ENCODE peak calls at places on chromosome 16, in five cellular contexts. One of them, this sample, is unnamed.

GRCh38 chr16:4089251-4089810 is 26.9 kb downstream of the ADCY9 start:
- DNase-seq in M059J: no peak
- DNase-seq in stimulated activated naive CD8-positive, alpha-beta T cell treated with anti-CD3 and anti-CD28 coated beads, Interleukin-15, Interleukin-2, amounts not matched to agents 100 U/mL and 50 U/mL, for 24 hours: no peak
- DNase-seq in NCI-H460: no peak
- DNase-seq in keratinocyte: no peak
- DNase-seq in this sample: no peak

GRCh38 chr16:84774810-84775209 is 45.0 kb upstream of the CRISPLD2 start:
- DNase-seq in M059J: peak; percentile 76
- DNase-seq in stimulated activated naive CD8-positive, alpha-beta T cell treated with anti-CD3 and anti-CD28 coated beads, Interleukin-15, Interleukin-2, amounts not matched to agents 100 U/mL and 50 U/mL, for 24 hours: no peak
- DNase-seq in NCI-H460: no peak
- DNase-seq in keratinocyte: no peak
- DNase-seq in this sample: no peak

GRCh38 chr16:28317040-28317880 is 24.9 kb downstream of the SBK1 start:
- DNase-seq in M059J: peak; percentile 46
- DNase-seq in stimulated activated naive CD8-positive, alpha-beta T cell treated with anti-CD3 and anti-CD28 coated beads, Interleukin-15, Interleukin-2, amounts not matched to agents 100 U/mL and 50 U/mL, for 24 hours: peak; percentile 85
- DNase-seq in NCI-H460: peak; percentile 53
- DNase-seq in keratinocyte: no peak
- DNase-seq in this sample: peak; percentile 50

GRCh38 chr16:11139624-11140375 is 116.2 kb downstream of the SOCS1 start:
- DNase-seq in M059J: peak; percentile 52
- DNase-seq in stimulated activated naive CD8-positive, alpha-beta T cell treated with anti-CD3 and anti-CD28 coated beads, Interleukin-15, Interleukin-2, amounts not matched to agents 100 U/mL and 50 U/mL, for 24 hours: peak; percentile 67
- DNase-seq in NCI-H460: no peak
- DNase-seq in keratinocyte: no peak
- DNase-seq in this sample: no peak

GRCh38 chr16:50644730-50645129 is 36.4 kb downstream of the SNX20 start:
- DNase-seq in M059J: peak; percentile 37
- DNase-seq in stimulated activated naive CD8-positive, alpha-beta T cell treated with anti-CD3 and anti-CD28 coated beads, Interleukin-15, Interleukin-2, amounts not matched to agents 100 U/mL and 50 U/mL, for 24 hours: peak; percentile 31
- DNase-seq in NCI-H460: peak; percentile 4
- DNase-seq in keratinocyte: no peak
- DNase-seq in this sample: peak; percentile 23

GRCh38 chr16:23434380-23434779 is 18.6 kb downstream of the COG7 start:
- DNase-seq in M059J: peak; percentile 70
- DNase-seq in stimulated activated naive CD8-positive, alpha-beta T cell treated with anti-CD3 and anti-CD28 coated beads, Interleukin-15, Interleukin-2, amounts not matched to agents 100 U/mL and 50 U/mL, for 24 hours: peak; percentile 5
- DNase-seq in NCI-H460: peak; percentile 75
- DNase-seq in keratinocyte: peak; percentile 5
- DNase-seq in this sample: peak; percentile 79

GRCh38 chr16:31135535-31136286 is at the start of gene PRSS8:
- DNase-seq in M059J: peak; percentile 32
- DNase-seq in stimulated activated naive CD8-positive, alpha-beta T cell treated with anti-CD3 and anti-CD28 coated beads, Interleukin-15, Interleukin-2, amounts not matched to agents 100 U/mL and 50 U/mL, for 24 hours: no peak
- DNase-seq in NCI-H460: no peak
- DNase-seq in keratinocyte: peak; percentile 78
- DNase-seq in this sample: peak; percentile 69

GRCh38 chr16:56936491-56936890 is 4.5 kb downstream of the HERPUD1 start:
- DNase-seq in M059J: no peak
- DNase-seq in stimulated activated naive CD8-positive, alpha-beta T cell treated with anti-CD3 and anti-CD28 coated beads, Interleukin-15, Interleukin-2, amounts not matched to agents 100 U/mL and 50 U/mL, for 24 hours: no peak
- DNase-seq in NCI-H460: peak; percentile 86
- DNase-seq in keratinocyte: no peak
- DNase-seq in this sample: peak; percentile 5

GRCh38 chr16:65283238-65283651 is 161.4 kb upstream of the CDH11 start:
- DNase-seq in M059J: peak; percentile 25
- DNase-seq in stimulated activated naive CD8-positive, alpha-beta T cell treated with anti-CD3 and anti-CD28 coated beads, Interleukin-15, Interleukin-2, amounts not matched to agents 100 U/mL and 50 U/mL, for 24 hours: no peak
- DNase-seq in NCI-H460: no peak
- DNase-seq in keratinocyte: no peak
- DNase-seq in this sample: no peak

GRCh38 chr16:77250395-77250794 is 51.2 kb downstream of the SYCE1L start:
- DNase-seq in M059J: peak; percentile 45
- DNase-seq in stimulated activated naive CD8-positive, alpha-beta T cell treated with anti-CD3 and anti-CD28 coated beads, Interleukin-15, Interleukin-2, amounts not matched to agents 100 U/mL and 50 U/mL, for 24 hours: no peak
- DNase-seq in NCI-H460: no peak
- DNase-seq in keratinocyte: no peak
- DNase-seq in this sample: no peak

GRCh38 chr16:26149661-26150060 is 457.9 kb downstream of the HS3ST4 start:
- DNase-seq in M059J: no peak
- DNase-seq in stimulated activated naive CD8-positive, alpha-beta T cell treated with anti-CD3 and anti-CD28 coated beads, Interleukin-15, Interleukin-2, amounts not matched to agents 100 U/mL and 50 U/mL, for 24 hours: no peak
- DNase-seq in NCI-H460: no peak
- DNase-seq in keratinocyte: no peak
- DNase-seq in this sample: no peak

GRCh38 chr16:87550510-87550961 is 51.8 kb upstream of the JPH3 start:
- DNase-seq in M059J: no peak
- DNase-seq in stimulated activated naive CD8-positive, alpha-beta T cell treated with anti-CD3 and anti-CD28 coated beads, Interleukin-15, Interleukin-2, amounts not matched to agents 100 U/mL and 50 U/mL, for 24 hours: peak; percentile 74
- DNase-seq in NCI-H460: no peak
- DNase-seq in keratinocyte: no peak
- DNase-seq in this sample: no peak

GRCh38 chr16:77690416-77690815 is 31.9 kb upstream of the NUDT7 start:
- DNase-seq in M059J: no peak
- DNase-seq in stimulated activated naive CD8-positive, alpha-beta T cell treated with anti-CD3 and anti-CD28 coated beads, Interleukin-15, Interleukin-2, amounts not matched to agents 100 U/mL and 50 U/mL, for 24 hours: no peak
- DNase-seq in NCI-H460: no peak
- DNase-seq in keratinocyte: no peak
- DNase-seq in this sample: no peak

GRCh38 chr16:69311533-69312388 is 611 bp downstream of the VPS4A start:
- DNase-seq in M059J: peak; percentile 47
- DNase-seq in stimulated activated naive CD8-positive, alpha-beta T cell treated with anti-CD3 and anti-CD28 coated beads, Interleukin-15, Interleukin-2, amounts not matched to agents 100 U/mL and 50 U/mL, for 24 hours: peak; percentile 55
- DNase-seq in NCI-H460: no peak
- DNase-seq in keratinocyte: no peak
- DNase-seq in this sample: peak; percentile 34

GRCh38 chr16:73082608-73083007 is 34.7 kb upstream of the ZFHX3 start:
- DNase-seq in M059J: peak; percentile 96
- DNase-seq in stimulated activated naive CD8-positive, alpha-beta T cell treated with anti-CD3 and anti-CD28 coated beads, Interleukin-15, Interleukin-2, amounts not matched to agents 100 U/mL and 50 U/mL, for 24 hours: no peak
- DNase-seq in NCI-H460: peak; percentile 76
- DNase-seq in keratinocyte: peak; percentile 70
- DNase-seq in this sample: no peak

GRCh38 chr16:13594798-13595197 is 325.2 kb upstream of the ERCC4 start:
- DNase-seq in M059J: no peak
- DNase-seq in stimulated activated naive CD8-positive, alpha-beta T cell treated with anti-CD3 and anti-CD28 coated beads, Interleukin-15, Interleukin-2, amounts not matched to agents 100 U/mL and 50 U/mL, for 24 hours: no peak
- DNase-seq in NCI-H460: no peak
- DNase-seq in keratinocyte: no peak
- DNase-seq in this sample: no peak

GRCh38 chr16:24883714-24884151 is 38.0 kb downstream of the SLC5A11 start:
- DNase-seq in M059J: no peak
- DNase-seq in stimulated activated naive CD8-positive, alpha-beta T cell treated with anti-CD3 and anti-CD28 coated beads, Interleukin-15, Interleukin-2, amounts not matched to agents 100 U/mL and 50 U/mL, for 24 hours: no peak
- DNase-seq in NCI-H460: no peak
- DNase-seq in keratinocyte: no peak
- DNase-seq in this sample: no peak

GRCh38 chr16:29852654-29853053 is 10.4 kb downstream of the CDIPT start:
- DNase-seq in M059J: peak; percentile 18
- DNase-seq in stimulated activated naive CD8-positive, alpha-beta T cell treated with anti-CD3 and anti-CD28 coated beads, Interleukin-15, Interleukin-2, amounts not matched to agents 100 U/mL and 50 U/mL, for 24 hours: no peak
- DNase-seq in NCI-H460: no peak
- DNase-seq in keratinocyte: no peak
- DNase-seq in this sample: no peak

GRCh38 chr16:30934827-30935557 is 11.6 kb downstream of the FBXL19 start:
- DNase-seq in M059J: peak; percentile 56
- DNase-seq in stimulated activated naive CD8-positive, alpha-beta T cell treated with anti-CD3 and anti-CD28 coated beads, Interleukin-15, Interleukin-2, amounts not matched to agents 100 U/mL and 50 U/mL, for 24 hours: peak; percentile 50
- DNase-seq in NCI-H460: peak; percentile 38
- DNase-seq in keratinocyte: no peak
- DNase-seq in this sample: peak; percentile 70

GRCh38 chr16:49952386-49952785 is 72.6 kb upstream of the CNEP1R1 start:
- DNase-seq in M059J: peak; percentile 79
- DNase-seq in stimulated activated naive CD8-positive, alpha-beta T cell treated with anti-CD3 and anti-CD28 coated beads, Interleukin-15, Interleukin-2, amounts not matched to agents 100 U/mL and 50 U/mL, for 24 hours: no peak
- DNase-seq in NCI-H460: no peak
- DNase-seq in keratinocyte: no peak
- DNase-seq in this sample: no peak

GRCh38 chr16:23141959-23142740 is 7.1 kb downstream of the USP31 start:
- DNase-seq in M059J: no peak
- DNase-seq in stimulated activated naive CD8-positive, alpha-beta T cell treated with anti-CD3 and anti-CD28 coated beads, Interleukin-15, Interleukin-2, amounts not matched to agents 100 U/mL and 50 U/mL, for 24 hours: no peak
- DNase-seq in NCI-H460: no peak
- DNase-seq in keratinocyte: no peak
- DNase-seq in this sample: no peak

GRCh38 chr16:63876096-63876495 is 1245.8 kb downstream of the CDH11 start:
- DNase-seq in M059J: no peak
- DNase-seq in stimulated activated naive CD8-positive, alpha-beta T cell treated with anti-CD3 and anti-CD28 coated beads, Interleukin-15, Interleukin-2, amounts not matched to agents 100 U/mL and 50 U/mL, for 24 hours: no peak
- DNase-seq in NCI-H460: no peak
- DNase-seq in keratinocyte: no peak
- DNase-seq in this sample: no peak

GRCh38 chr16:57178793-57179212 is 7.0 kb downstream of the PSME3IP1 start:
- DNase-seq in M059J: no peak
- DNase-seq in stimulated activated naive CD8-positive, alpha-beta T cell treated with anti-CD3 and anti-CD28 coated beads, Interleukin-15, Interleukin-2, amounts not matched to agents 100 U/mL and 50 U/mL, for 24 hours: no peak
- DNase-seq in NCI-H460: no peak
- DNase-seq in keratinocyte: no peak
- DNase-seq in this sample: peak; percentile 13

GRCh38 chr16:21242756-21243155 is 9.3 kb downstream of the ANKS4B start:
- DNase-seq in M059J: no peak
- DNase-seq in stimulated activated naive CD8-positive, alpha-beta T cell treated with anti-CD3 and anti-CD28 coated beads, Interleukin-15, Interleukin-2, amounts not matched to agents 100 U/mL and 50 U/mL, for 24 hours: no peak
- DNase-seq in NCI-H460: no peak
- DNase-seq in keratinocyte: no peak
- DNase-seq in this sample: no peak

GRCh38 chr16:72442381-72443158 is 270.6 kb upstream of the PMFBP1 start:
- DNase-seq in M059J: no peak
- DNase-seq in stimulated activated naive CD8-positive, alpha-beta T cell treated with anti-CD3 and anti-CD28 coated beads, Interleukin-15, Interleukin-2, amounts not matched to agents 100 U/mL and 50 U/mL, for 24 hours: no peak
- DNase-seq in NCI-H460: no peak
- DNase-seq in keratinocyte: no peak
- DNase-seq in this sample: no peak

GRCh38 chr16:89142474-89143197 is 28.9 kb upstream of the CDH15 start:
- DNase-seq in M059J: no peak
- DNase-seq in stimulated activated naive CD8-positive, alpha-beta T cell treated with anti-CD3 and anti-CD28 coated beads, Interleukin-15, Interleukin-2, amounts not matched to agents 100 U/mL and 50 U/mL, for 24 hours: no peak
- DNase-seq in NCI-H460: no peak
- DNase-seq in keratinocyte: no peak
- DNase-seq in this sample: peak; percentile 27

GRCh38 chr16:85399583-85400284 is 213.4 kb upstream of the GSE1 start:
- DNase-seq in M059J: no peak
- DNase-seq in stimulated activated naive CD8-positive, alpha-beta T cell treated with anti-CD3 and anti-CD28 coated beads, Interleukin-15, Interleukin-2, amounts not matched to agents 100 U/mL and 50 U/mL, for 24 hours: no peak
- DNase-seq in NCI-H460: no peak
- DNase-seq in keratinocyte: no peak
- DNase-seq in this sample: peak; percentile 71

GRCh38 chr16:12160249-12160648 is 183.7 kb downstream of the SNX29 start:
- DNase-seq in M059J: no peak
- DNase-seq in stimulated activated naive CD8-positive, alpha-beta T cell treated with anti-CD3 and anti-CD28 coated beads, Interleukin-15, Interleukin-2, amounts not matched to agents 100 U/mL and 50 U/mL, for 24 hours: no peak
- DNase-seq in NCI-H460: no peak
- DNase-seq in keratinocyte: no peak
- DNase-seq in this sample: no peak

GRCh38 chr16:79276506-79276905 is 324.0 kb downstream of the MAF start:
- DNase-seq in M059J: no peak
- DNase-seq in stimulated activated naive CD8-positive, alpha-beta T cell treated with anti-CD3 and anti-CD28 coated beads, Interleukin-15, Interleukin-2, amounts not matched to agents 100 U/mL and 50 U/mL, for 24 hours: no peak
- DNase-seq in NCI-H460: no peak
- DNase-seq in keratinocyte: no peak
- DNase-seq in this sample: no peak

GRCh38 chr16:19338335-19338734 is 52.8 kb downstream of the CLEC19A start:
- DNase-seq in M059J: no peak
- DNase-seq in stimulated activated naive CD8-positive, alpha-beta T cell treated with anti-CD3 and anti-CD28 coated beads, Interleukin-15, Interleukin-2, amounts not matched to agents 100 U/mL and 50 U/mL, for 24 hours: no peak
- DNase-seq in NCI-H460: no peak
- DNase-seq in keratinocyte: no peak
- DNase-seq in this sample: peak; percentile 43

GRCh38 chr16:10835281-10835931 is 16.8 kb upstream of the TVP23A start:
- DNase-seq in M059J: no peak
- DNase-seq in stimulated activated naive CD8-positive, alpha-beta T cell treated with anti-CD3 and anti-CD28 coated beads, Interleukin-15, Interleukin-2, amounts not matched to agents 100 U/mL and 50 U/mL, for 24 hours: peak; percentile 53
- DNase-seq in NCI-H460: no peak
- DNase-seq in keratinocyte: no peak
- DNase-seq in this sample: no peak

GRCh38 chr16:66549284-66550131 is at the start of gene TK2:
- DNase-seq in M059J: peak; percentile 69
- DNase-seq in stimulated activated naive CD8-positive, alpha-beta T cell treated with anti-CD3 and anti-CD28 coated beads, Interleukin-15, Interleukin-2, amounts not matched to agents 100 U/mL and 50 U/mL, for 24 hours: peak; percentile 84
- DNase-seq in NCI-H460: peak; percentile 37
- DNase-seq in keratinocyte: no peak
- DNase-seq in this sample: peak; percentile 68

GRCh38 chr16:10751291-10751697 is 7.7 kb downstream of the NUBP1 start:
- DNase-seq in M059J: no peak
- DNase-seq in stimulated activated naive CD8-positive, alpha-beta T cell treated with anti-CD3 and anti-CD28 coated beads, Interleukin-15, Interleukin-2, amounts not matched to agents 100 U/mL and 50 U/mL, for 24 hours: no peak
- DNase-seq in NCI-H460: no peak
- DNase-seq in keratinocyte: no peak
- DNase-seq in this sample: no peak

This sample was measured in NCI-H69.